ENCODE peak calls at places on chromosomes 12 and 14, in ten cellular contexts. One of them, this sample, is unnamed.

GRCh38 chr14:79150226-79150625 is 980.1 kb downstream of the NRXN3 start:
- DNase-seq in body of pancreas: no peak
- DNase-seq in H7: no peak
- DNase-seq in stimulated activated CD4-positive, alpha-beta T cell treated with anti-CD3 and anti-CD28 coated beads, Interleukin-15, amount 100 ng/mL, for 48 hours: no peak
- DNase-seq in DMS153: no peak
- DNase-seq in GM23338: no peak
- DNase-seq in sciatic nerve: no peak
- DNase-seq in activated CD4-positive, CD25-positive, alpha-beta regulatory T cell treated with anti-CD3 and anti-CD28 coated beads, Interleukin-2, amount 50 U/mL, for 16 hours: no peak
- DNase-seq in nucleus accumbens: no peak
- DNase-seq in right cardiac atrium: no peak
- DNase-seq in this sample: no peak

GRCh38 chr14:55097894-55098560 is 31.0 kb upstream of the LGALS3 start:
- DNase-seq in sciatic nerve: no peak
- DNase-seq in nucleus accumbens: no peak
- DNase-seq in DMS153: no peak
- DNase-seq in body of pancreas: peak
- DNase-seq in activated CD4-positive, CD25-positive, alpha-beta regulatory T cell treated with anti-CD3 and anti-CD28 coated beads, Interleukin-2, amount 50 U/mL, for 16 hours: peak
- DNase-seq in GM23338: no peak
- DNase-seq in right cardiac atrium: no peak
- DNase-seq in stimulated activated CD4-positive, alpha-beta T cell treated with anti-CD3 and anti-CD28 coated beads, Interleukin-15, amount 100 ng/mL, for 48 hours: peak
- DNase-seq in H7: no peak
- DNase-seq in this sample: no peak

GRCh38 chr14:65431951-65432350 is 19.4 kb downstream of the FUT8 start:
- DNase-seq in H7: no peak
- DNase-seq in body of pancreas: no peak
- DNase-seq in stimulated activated CD4-positive, alpha-beta T cell treated with anti-CD3 and anti-CD28 coated beads, Interleukin-15, amount 100 ng/mL, for 48 hours: no peak
- DNase-seq in right cardiac atrium: no peak
- DNase-seq in activated CD4-positive, CD25-positive, alpha-beta regulatory T cell treated with anti-CD3 and anti-CD28 coated beads, Interleukin-2, amount 50 U/mL, for 16 hours: no peak
- DNase-seq in nucleus accumbens: no peak
- DNase-seq in DMS153: no peak
- DNase-seq in sciatic nerve: no peak
- DNase-seq in GM23338: no peak
- DNase-seq in this sample: no peak

GRCh38 chr12:26150737-26151450 is 26.1 kb upstream of the BHLHE41 start:
- DNase-seq in GM23338: no peak
- DNase-seq in right cardiac atrium: no peak
- DNase-seq in sciatic nerve: no peak
- DNase-seq in activated CD4-positive, CD25-positive, alpha-beta regulatory T cell treated with anti-CD3 and anti-CD28 coated beads, Interleukin-2, amount 50 U/mL, for 16 hours: no peak
- DNase-seq in DMS153: no peak
- DNase-seq in nucleus accumbens: no peak
- DNase-seq in H7: no peak
- DNase-seq in stimulated activated CD4-positive, alpha-beta T cell treated with anti-CD3 and anti-CD28 coated beads, Interleukin-15, amount 100 ng/mL, for 48 hours: no peak
- DNase-seq in body of pancreas: no peak
- DNase-seq in this sample: no peak

GRCh38 chr12:5965950-5966383 is 20.9 kb upstream of the ANO2 start:
- DNase-seq in DMS153: no peak
- DNase-seq in nucleus accumbens: peak
- DNase-seq in GM23338: peak
- DNase-seq in right cardiac atrium: peak
- DNase-seq in activated CD4-positive, CD25-positive, alpha-beta regulatory T cell treated with anti-CD3 and anti-CD28 coated beads, Interleukin-2, amount 50 U/mL, for 16 hours: no peak
- DNase-seq in stimulated activated CD4-positive, alpha-beta T cell treated with anti-CD3 and anti-CD28 coated beads, Interleukin-15, amount 100 ng/mL, for 48 hours: peak
- DNase-seq in body of pancreas: peak
- DNase-seq in sciatic nerve: peak
- DNase-seq in H7: peak
- DNase-seq in this sample: peak

GRCh38 chr14:73428354-73428824 is 30.0 kb downstream of the NUMB start:
- DNase-seq in activated CD4-positive, CD25-positive, alpha-beta regulatory T cell treated with anti-CD3 and anti-CD28 coated beads, Interleukin-2, amount 50 U/mL, for 16 hours: no peak
- DNase-seq in DMS153: peak
- DNase-seq in GM23338: no peak
- DNase-seq in stimulated activated CD4-positive, alpha-beta T cell treated with anti-CD3 and anti-CD28 coated beads, Interleukin-15, amount 100 ng/mL, for 48 hours: no peak
- DNase-seq in sciatic nerve: no peak
- DNase-seq in right cardiac atrium: no peak
- DNase-seq in nucleus accumbens: no peak
- DNase-seq in H7: no peak
- DNase-seq in body of pancreas: peak
- DNase-seq in this sample: peak

GRCh38 chr14:58899317-58899713 is 261.6 kb downstream of the DACT1 start:
- DNase-seq in GM23338: no peak
- DNase-seq in activated CD4-positive, CD25-positive, alpha-beta regulatory T cell treated with anti-CD3 and anti-CD28 coated beads, Interleukin-2, amount 50 U/mL, for 16 hours: no peak
- DNase-seq in H7: no peak
- DNase-seq in nucleus accumbens: no peak
- DNase-seq in sciatic nerve: no peak
- DNase-seq in stimulated activated CD4-positive, alpha-beta T cell treated with anti-CD3 and anti-CD28 coated beads, Interleukin-15, amount 100 ng/mL, for 48 hours: no peak
- DNase-seq in right cardiac atrium: no peak
- DNase-seq in body of pancreas: no peak
- DNase-seq in DMS153: no peak
- DNase-seq in this sample: no peak

GRCh38 chr12:31849090-31849687 is 110.0 kb upstream of the RESF1 start:
- DNase-seq in GM23338: peak
- DNase-seq in DMS153: no peak
- DNase-seq in sciatic nerve: no peak
- DNase-seq in right cardiac atrium: no peak
- DNase-seq in nucleus accumbens: no peak
- DNase-seq in activated CD4-positive, CD25-positive, alpha-beta regulatory T cell treated with anti-CD3 and anti-CD28 coated beads, Interleukin-2, amount 50 U/mL, for 16 hours: no peak
- DNase-seq in H7: no peak
- DNase-seq in stimulated activated CD4-positive, alpha-beta T cell treated with anti-CD3 and anti-CD28 coated beads, Interleukin-15, amount 100 ng/mL, for 48 hours: no peak
- DNase-seq in body of pancreas: no peak
- DNase-seq in this sample: peak

GRCh38 chr14:101116486-101117130 is 213.1 kb upstream of the RTL1 start:
- DNase-seq in DMS153: no peak
- DNase-seq in sciatic nerve: peak
- DNase-seq in GM23338: no peak
- DNase-seq in body of pancreas: no peak
- DNase-seq in H7: peak
- DNase-seq in activated CD4-positive, CD25-positive, alpha-beta regulatory T cell treated with anti-CD3 and anti-CD28 coated beads, Interleukin-2, amount 50 U/mL, for 16 hours: no peak
- DNase-seq in stimulated activated CD4-positive, alpha-beta T cell treated with anti-CD3 and anti-CD28 coated beads, Interleukin-15, amount 100 ng/mL, for 48 hours: no peak
- DNase-seq in nucleus accumbens: no peak
- DNase-seq in right cardiac atrium: no peak
- DNase-seq in this sample: no peak

GRCh38 chr12:98402671-98403070 is 112.7 kb upstream of the TMPO start:
- DNase-seq in stimulated activated CD4-positive, alpha-beta T cell treated with anti-CD3 and anti-CD28 coated beads, Interleukin-15, amount 100 ng/mL, for 48 hours: no peak
- DNase-seq in activated CD4-positive, CD25-positive, alpha-beta regulatory T cell treated with anti-CD3 and anti-CD28 coated beads, Interleukin-2, amount 50 U/mL, for 16 hours: no peak
- DNase-seq in right cardiac atrium: no peak
- DNase-seq in nucleus accumbens: no peak
- DNase-seq in body of pancreas: no peak
- DNase-seq in GM23338: no peak
- DNase-seq in DMS153: no peak
- DNase-seq in sciatic nerve: no peak
- DNase-seq in H7: no peak
- DNase-seq in this sample: no peak

GRCh38 chr12:46383654-46384450 is 11.3 kb upstream of the SLC38A2 start:
- DNase-seq in sciatic nerve: peak
- DNase-seq in nucleus accumbens: peak
- DNase-seq in body of pancreas: peak
- DNase-seq in DMS153: peak
- DNase-seq in stimulated activated CD4-positive, alpha-beta T cell treated with anti-CD3 and anti-CD28 coated beads, Interleukin-15, amount 100 ng/mL, for 48 hours: peak
- DNase-seq in H7: no peak
- DNase-seq in GM23338: peak
- DNase-seq in activated CD4-positive, CD25-positive, alpha-beta regulatory T cell treated with anti-CD3 and anti-CD28 coated beads, Interleukin-2, amount 50 U/mL, for 16 hours: peak
- DNase-seq in right cardiac atrium: peak
- DNase-seq in this sample: peak

GRCh38 chr14:65940056-65940735 is 527.7 kb downstream of the FUT8 start:
- DNase-seq in activated CD4-positive, CD25-positive, alpha-beta regulatory T cell treated with anti-CD3 and anti-CD28 coated beads, Interleukin-2, amount 50 U/mL, for 16 hours: no peak
- DNase-seq in DMS153: no peak
- DNase-seq in nucleus accumbens: no peak
- DNase-seq in GM23338: peak
- DNase-seq in sciatic nerve: no peak
- DNase-seq in body of pancreas: no peak
- DNase-seq in stimulated activated CD4-positive, alpha-beta T cell treated with anti-CD3 and anti-CD28 coated beads, Interleukin-15, amount 100 ng/mL, for 48 hours: no peak
- DNase-seq in H7: no peak
- DNase-seq in right cardiac atrium: no peak
- DNase-seq in this sample: peak

GRCh38 chr12:27012239-27012981 is 1.8 kb downstream of the TM7SF3 start:
- DNase-seq in H7: no peak
- DNase-seq in right cardiac atrium: no peak
- DNase-seq in sciatic nerve: no peak
- DNase-seq in activated CD4-positive, CD25-positive, alpha-beta regulatory T cell treated with anti-CD3 and anti-CD28 coated beads, Interleukin-2, amount 50 U/mL, for 16 hours: no peak
- DNase-seq in stimulated activated CD4-positive, alpha-beta T cell treated with anti-CD3 and anti-CD28 coated beads, Interleukin-15, amount 100 ng/mL, for 48 hours: no peak
- DNase-seq in GM23338: no peak
- DNase-seq in nucleus accumbens: no peak
- DNase-seq in body of pancreas: peak
- DNase-seq in DMS153: no peak
- DNase-seq in this sample: no peak

This sample was measured in left kidney.